ENCODE peak calls at places on chromosomes 3 and 15, in eight cellular contexts. R is mucosa of descending colon, C is B cell, A is cardiac muscle cell, P is GM12878, L is gastrocnemius medialis, K is GM06990, T is omental fat pad. S is an unnamed sample.

GRCh38 chr15:39585394-39585841 is 4.5 kb downstream of the THBS1 start:
- DNase-seq in R (no peak), C (no peak), A (peak), P (no peak), L (no peak), K (no peak), T (no peak), S (no peak)

GRCh38 chr3:194313642-194314430 is 37.3 kb downstream of the CPN2 start:
- DNase-seq in R (peak), C (no peak), A (peak), P (no peak), L (no peak), K (no peak), T (no peak), S (peak)

GRCh38 chr3:40908612-40909011 is 290.7 kb upstream of the CTNNB1 start:
- DNase-seq in R (no peak), C (no peak), A (no peak), P (no peak), L (no peak), K (no peak), T (no peak), S (no peak)

GRCh38 chr3:179660872-179661271 is 8.0 kb downstream of the USP13 start:
- DNase-seq in R (no peak), C (no peak), A (no peak), P (no peak), L (no peak), K (no peak), T (no peak), S (no peak)

GRCh38 chr3:99795573-99795972 is 22.1 kb upstream of the CMSS1 start:
- DNase-seq in R (no peak), C (no peak), A (no peak), P (no peak), L (no peak), K (no peak), T (no peak), S (no peak)

GRCh38 chr3:163490119-163490518 is 1588.2 kb downstream of the SI start:
- DNase-seq in R (peak), C (no peak), A (peak), P (no peak), L (no peak), K (no peak), T (no peak), S (peak)

GRCh38 chr3:46849098-46849631 is 14.1 kb downstream of the MYL3 start:
- DNase-seq in R (no peak), C (no peak), A (no peak), P (no peak), L (no peak), K (no peak), T (no peak), S (no peak)

GRCh38 chr15:69154684-69155083 is 5.8 kb upstream of the GLCE start:
- DNase-seq in R (no peak), C (no peak), A (peak), P (no peak), L (no peak), K (no peak), T (no peak), S (no peak)

GRCh38 chr15:23561914-23562313 is 3.6 kb upstream of the MKRN3 start:
- DNase-seq in R (no peak), C (no peak), A (no peak), P (no peak), L (no peak), K (no peak), T (no peak), S (no peak)

GRCh38 chr15:65666257-65666656 is 44.5 kb downstream of the SLC24A1 start:
- DNase-seq in R (no peak), C (no peak), A (peak), P (no peak), L (no peak), K (no peak), T (no peak), S (no peak)

GRCh38 chr3:127204841-127205582 is 12.1 kb downstream of the PRR23E start:
- DNase-seq in R (no peak), C (no peak), A (no peak), P (no peak), L (no peak), K (no peak), T (no peak), S (no peak)

GRCh38 chr3:62723636-62724217 is 151.5 kb downstream of the CADPS start:
- DNase-seq in R (no peak), C (no peak), A (no peak), P (no peak), L (no peak), K (no peak), T (no peak), S (no peak)

GRCh38 chr3:60877188-60877587 is 374.1 kb downstream of the FHIT start:
- DNase-seq in R (no peak), C (no peak), A (no peak), P (no peak), L (no peak), K (no peak), T (no peak), S (no peak)

GRCh38 chr15:98813956-98814355 is 165.6 kb downstream of the IGF1R start:
- DNase-seq in R (no peak), C (no peak), A (peak), P (no peak), L (no peak), K (no peak), T (no peak), S (no peak)

GRCh38 chr15:29968099-29968892 is 114.5 kb upstream of the GOLGA8J start:
- DNase-seq in R (peak), C (peak), A (no peak), P (no peak), L (no peak), K (no peak), T (no peak), S (peak)

GRCh38 chr3:195165264-195165608 is 105.7 kb downstream of the XXYLT1 start:
- DNase-seq in R (no peak), C (no peak), A (no peak), P (no peak), L (no peak), K (no peak), T (no peak), S (no peak)

GRCh38 chr3:14988988-14989394 is 41.6 kb downstream of the NR2C2 start:
- DNase-seq in R (peak), C (peak), A (no peak), P (peak), L (no peak), K (peak), T (no peak), S (no peak)

GRCh38 chr3:155270485-155271342 is 22.8 kb downstream of the STRIT1 start:
- DNase-seq in R (no peak), C (no peak), A (peak), P (no peak), L (no peak), K (no peak), T (no peak), S (no peak)

GRCh38 chr3:15071699-15072098 is 6.6 kb upstream of the MRPS25 start:
- DNase-seq in R (no peak), C (no peak), A (no peak), P (no peak), L (no peak), K (no peak), T (no peak), S (no peak)

GRCh38 chr15:31267161-31268107 is 59.2 kb upstream of the KLF13 start:
- DNase-seq in R (no peak), C (no peak), A (no peak), P (no peak), L (no peak), K (no peak), T (peak), S (no peak)

GRCh38 chr3:161409069-161409468 is 37.8 kb upstream of the SPTSSB start:
- DNase-seq in R (peak), C (no peak), A (peak), P (no peak), L (no peak), K (no peak), T (no peak), S (no peak)
- TF ChIP-seq CTCF in R (no peak), C (no peak), A (peak), P (peak), L (no peak), K (peak), T (no peak), S (peak)

GRCh38 chr15:74489518-74490338 is 28.8 kb upstream of the UBL7 start:
- DNase-seq in R (peak), C (peak), A (peak), P (peak), L (peak), K (peak), T (no peak), S (no peak)
- TF ChIP-seq CTCF in R (peak), C (peak), A (peak), P (peak), L (peak), K (peak), T (no peak), S (peak)

DNA sequence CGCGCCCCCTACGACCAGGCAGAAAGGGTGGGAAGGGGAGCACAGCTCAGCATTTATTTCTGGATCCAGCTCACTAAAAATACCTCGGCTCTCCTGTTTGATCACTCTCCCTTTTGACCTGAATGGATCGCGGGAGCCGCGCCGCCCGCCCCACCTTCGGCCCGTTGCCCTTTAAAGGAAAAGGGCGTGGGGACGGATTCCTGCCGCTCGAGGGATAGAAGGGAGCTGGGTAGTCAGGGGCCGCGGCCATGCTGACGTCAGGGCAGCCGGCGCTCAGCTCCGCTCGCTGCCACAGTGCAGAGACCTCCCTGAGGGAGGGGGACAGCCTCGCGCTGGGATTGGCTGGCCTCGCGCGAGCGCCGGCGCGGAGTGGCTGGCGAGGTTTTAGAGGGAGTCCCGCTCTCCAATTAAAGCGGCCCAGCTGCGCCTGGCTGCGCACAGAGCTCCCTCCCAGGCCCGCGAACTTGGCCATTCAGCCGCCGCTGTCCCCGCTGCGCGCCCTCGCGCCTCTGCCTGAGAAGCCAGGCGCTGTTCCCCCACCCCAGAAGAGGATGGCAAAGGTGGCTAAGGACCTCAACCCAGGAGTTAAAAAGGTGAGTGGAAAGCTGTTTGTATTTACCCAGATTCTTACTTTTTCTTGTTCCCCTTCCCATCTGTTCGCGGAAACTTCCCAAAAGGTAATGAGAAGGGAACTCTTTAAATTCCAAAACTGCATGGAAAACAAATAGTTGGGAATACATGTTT is at the start of gene LMCD1:
- DNase-seq in R (peak), C (peak), A (peak), P (peak), L (peak), K (peak), T (peak), S (peak)
- TF ChIP-seq CTCF in R (no peak), C (no peak), A (peak), P (no peak), L (peak), K (no peak), T (no peak), S (no peak)

GRCh38 chr3:25556504-25556903 is 108.2 kb downstream of the TOP2B start:
- DNase-seq in R (no peak), C (no peak), A (no peak), P (no peak), L (no peak), K (no peak), T (no peak), S (no peak)
- TF ChIP-seq CTCF in R (no peak), C (no peak), A (no peak), P (no peak), L (no peak), K (no peak), T (no peak), S (no peak)

GRCh38 chr3:33061782-33062181 is 35.2 kb downstream of the GLB1 start:
- DNase-seq in R (no peak), C (no peak), A (peak), P (no peak), L (no peak), K (peak), T (no peak), S (no peak)

GRCh38 chr3:33067484-33067883 is 29.5 kb downstream of the GLB1 start:
- DNase-seq in R (no peak), C (no peak), A (peak), P (no peak), L (no peak), K (no peak), T (no peak), S (no peak)

GRCh38 chr3:33062814-33063346 is 34.1 kb downstream of the GLB1 start:
- DNase-seq in R (no peak), C (no peak), A (no peak), P (no peak), L (no peak), K (no peak), T (no peak), S (no peak)

GRCh38 chr3:33063651-33064051 is 33.3 kb downstream of the GLB1 start:
- DNase-seq in R (no peak), C (no peak), A (peak), P (peak), L (no peak), K (no peak), T (no peak), S (no peak)

GRCh38 chr3:33064929-33065328 is 32.0 kb downstream of the GLB1 start:
- DNase-seq in R (peak), C (no peak), A (no peak), P (no peak), L (no peak), K (no peak), T (no peak), S (no peak)
- TF ChIP-seq CTCF in R (no peak), C (peak), A (no peak), P (peak), L (no peak), K (peak), T (no peak), S (no peak)

GRCh38 chr3:69020424-69020823 is 6.9 kb upstream of the EOGT start:
- DNase-seq in R (no peak), C (no peak), A (no peak), P (no peak), L (no peak), K (no peak), T (no peak), S (no peak)
- TF ChIP-seq CTCF in R (no peak), C (no peak), A (peak), P (no peak), L (peak), K (peak), T (no peak), S (no peak)

GRCh38 chr15:48112242-48112641 is 8.5 kb upstream of the SLC24A5 start:
- DNase-seq in R (peak), C (no peak), A (peak), P (no peak), L (no peak), K (no peak), T (no peak), S (no peak)
- TF ChIP-seq CTCF in R (no peak), C (no peak), A (peak), P (peak), L (no peak), K (peak), T (no peak), S (no peak)

GRCh38 chr3:89098173-89098572 is 9.2 kb upstream of the EPHA3 start:
- DNase-seq in R (no peak), C (no peak), A (no peak), P (no peak), L (no peak), K (no peak), T (no peak), S (no peak)
- TF ChIP-seq CTCF in R (no peak), C (no peak), A (no peak), P (no peak), L (no peak), K (no peak), T (no peak), S (no peak)

GRCh38 chr3:13229291-13229949 is 156.2 kb upstream of the IQSEC1 start:
- DNase-seq in R (peak), C (no peak), A (peak), P (peak), L (no peak), K (no peak), T (no peak), S (no peak)
- TF ChIP-seq CTCF in R (no peak), C (no peak), A (peak), P (peak), L (no peak), K (peak), T (no peak), S (no peak)

DNA sequence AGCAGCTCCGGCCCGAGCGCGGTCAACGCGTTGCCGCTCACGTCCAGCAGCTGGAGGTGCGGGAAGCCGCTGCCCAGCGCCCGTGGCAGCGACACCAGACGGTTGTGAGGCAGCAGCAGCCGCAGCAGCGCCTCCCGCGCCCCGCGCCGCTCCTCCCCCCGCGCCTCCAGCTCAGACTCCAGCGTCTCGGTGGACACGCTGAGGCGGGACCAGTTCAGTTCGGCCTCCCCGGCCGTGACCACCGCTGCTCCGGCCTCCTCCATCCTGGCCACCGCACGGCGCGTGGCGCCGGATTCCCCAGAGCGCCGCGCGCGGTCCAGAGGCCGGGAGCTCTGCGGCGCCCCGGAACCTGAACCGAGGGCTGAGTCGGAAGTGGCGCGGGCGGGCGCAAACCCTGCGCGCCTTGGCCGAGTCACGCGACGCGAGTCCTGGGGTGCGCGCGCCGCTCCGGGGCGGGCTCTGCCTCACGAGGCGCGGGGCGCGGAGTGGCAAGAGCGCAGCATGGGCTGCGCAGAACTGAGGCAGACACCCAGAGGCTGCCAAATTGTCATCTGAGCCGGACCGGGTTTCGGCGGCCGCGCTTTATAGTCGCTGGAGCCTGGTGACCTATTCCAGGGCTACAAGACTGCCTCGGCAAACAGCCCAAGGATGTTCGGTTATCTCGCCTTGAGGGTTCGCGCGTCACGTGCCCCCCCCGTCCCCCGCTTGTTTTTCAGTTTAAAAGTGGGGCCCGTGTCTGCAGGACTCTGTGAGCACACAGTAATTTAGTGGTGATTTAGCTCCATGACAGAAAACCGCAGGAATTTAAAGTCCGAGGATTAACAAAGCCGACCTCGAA is at the start of gene LRRC58:
- DNase-seq in R (peak), C (peak), A (peak), P (peak), L (peak), K (peak), T (peak), S (peak)
- TF ChIP-seq CTCF in R (no peak), C (peak), A (peak), P (no peak), L (peak), K (peak), T (no peak), S (no peak)